ENCODE peak calls at places on chromosomes 11 and 22, in ten cellular contexts. Z is stomach, Y is endothelial cell of umbilical vein, N is retinal pigment epithelial cell, T is bronchial epithelial cell, S is AG10803, L is kidney, U is ascending aorta, Q is fibroblast of lung, I is BJ. M is an unnamed sample.

GRCh38 chr11:131463609-131464008 is 93.2 kb downstream of the NTM start:
- DNase-seq in N (no peak), L (no peak), Z (no peak), U (no peak), Q (no peak), S (no peak), I (no peak), Y (no peak), T (no peak), M (no peak)

GRCh38 chr11:35918716-35919115 is 25.1 kb upstream of the LDLRAD3 start:
- DNase-seq in U (no peak), T (no peak), Y (no peak), Z (no peak), N (no peak), L (no peak), I (no peak), S (no peak), Q (no peak), M (no peak)

GRCh38 chr11:43942651-43943356 is 367 bp downstream of the C11orf96 start:
- DNase-seq in N (no peak), L (no peak), Y (peak; percentile 59), I (no peak), Z (no peak), S (no peak), T (no peak), U (no peak), Q (peak; percentile 41), M (no peak)

GRCh38 chr11:71103266-71103665 is 149.1 kb downstream of the SHANK2 start:
- DNase-seq in U (no peak), Q (no peak), I (no peak), L (no peak), Z (peak; percentile 82), N (no peak), S (no peak), Y (no peak), T (peak; percentile 61), M (peak; percentile 93)

GRCh38 chr11:121235057-121235456 is 57.5 kb upstream of the SC5D start:
- DNase-seq in N (no peak), I (no peak), U (no peak), S (no peak), Y (no peak), L (no peak), Q (no peak), T (no peak), Z (no peak), M (no peak)

GRCh38 chr11:66066751-66067150 is 3.3 kb upstream of the PACS1 start:
- DNase-seq in L (no peak), S (no peak), U (no peak), T (no peak), I (no peak), Q (no peak), Y (no peak), N (no peak), Z (no peak), M (no peak)

GRCh38 chr11:117468888-117469287 is 141.2 kb downstream of the CEP164 start:
- DNase-seq in Y (no peak), L (no peak), Q (no peak), N (no peak), U (no peak), Z (no peak), I (no peak), S (no peak), T (no peak), M (no peak)

GRCh38 chr11:72534859-72535547 is 100.7 kb upstream of the CLPB start:
- DNase-seq in L (no peak), U (no peak), S (peak; percentile 58), I (no peak), Y (no peak), T (no peak), Q (no peak), N (peak; percentile 24), Z (no peak), M (no peak)

GRCh38 chr22:29171721-29172120 is 34.0 kb upstream of the EMID1 start:
- DNase-seq in Q (no peak), I (no peak), N (no peak), T (no peak), Y (no peak), L (peak; percentile 52), Z (no peak), U (no peak), S (no peak), M (no peak)

DNA sequence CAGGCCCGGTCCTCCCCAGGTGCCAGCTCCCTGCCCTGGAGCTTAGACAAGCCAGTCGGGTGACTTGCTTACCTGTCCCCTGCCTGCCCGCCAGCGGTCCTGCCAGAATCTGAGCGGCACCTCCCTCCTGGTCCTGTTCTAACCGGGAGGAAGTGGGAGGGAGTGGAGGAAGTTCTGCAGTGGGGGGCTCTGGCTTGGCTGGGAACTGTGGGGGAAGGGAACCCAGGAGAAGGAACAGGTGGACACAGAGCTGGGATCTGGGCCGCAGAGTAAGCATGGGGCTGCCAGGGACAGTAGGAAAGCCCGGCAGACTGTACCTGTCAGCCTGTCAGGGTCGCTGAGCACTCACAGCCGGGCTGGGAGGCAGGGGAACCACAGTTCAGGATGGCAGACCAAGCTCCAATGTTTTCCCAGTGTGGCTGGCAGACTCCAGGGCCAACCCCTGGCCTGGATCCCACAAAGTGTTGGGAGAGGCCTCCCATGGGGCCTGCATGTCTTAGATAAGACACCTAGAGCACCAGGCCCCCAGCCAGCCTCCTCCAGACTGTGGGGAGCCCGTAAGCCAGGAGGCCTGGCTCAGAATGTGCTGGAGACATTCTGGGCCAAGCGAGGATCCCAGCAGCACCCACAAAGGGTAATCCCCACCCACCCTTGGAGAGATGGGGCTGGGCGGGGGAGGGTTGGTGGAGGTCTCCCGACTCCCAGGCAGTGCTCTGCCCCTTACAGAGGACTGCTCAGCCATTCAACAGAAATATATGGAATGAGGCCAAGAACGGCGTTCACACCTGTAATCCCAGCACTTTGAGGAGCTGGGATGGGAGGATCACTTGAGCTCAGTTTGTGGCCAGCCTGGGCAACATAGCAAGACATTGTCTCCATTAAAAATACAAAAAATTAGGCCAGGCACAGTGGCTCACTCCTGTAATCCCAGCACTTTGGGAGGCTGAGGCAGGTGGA is 2.3 kb downstream of the CYB5R3 start:
- DNase-seq in N (no peak), L (peak; percentile 89), S (peak; percentile 33), Z (peak; percentile 91), Y (peak; percentile 42), T (no peak), I (no peak), Q (no peak), U (no peak), M (peak; percentile 15)
- H3K4me3 ChIP-seq in N (no peak overlapping the region), L (peak overlapping the region; percentile 32), S (peak overlapping the region; percentile 33), Z (peak overlapping the region; percentile 92), Y (no peak overlapping the region), T (peak overlapping the region; percentile 7), I (no peak overlapping the region), Q (no peak overlapping the region), U (peak overlapping the region; percentile 74), M (peak overlapping the region; percentile 36)

DNA sequence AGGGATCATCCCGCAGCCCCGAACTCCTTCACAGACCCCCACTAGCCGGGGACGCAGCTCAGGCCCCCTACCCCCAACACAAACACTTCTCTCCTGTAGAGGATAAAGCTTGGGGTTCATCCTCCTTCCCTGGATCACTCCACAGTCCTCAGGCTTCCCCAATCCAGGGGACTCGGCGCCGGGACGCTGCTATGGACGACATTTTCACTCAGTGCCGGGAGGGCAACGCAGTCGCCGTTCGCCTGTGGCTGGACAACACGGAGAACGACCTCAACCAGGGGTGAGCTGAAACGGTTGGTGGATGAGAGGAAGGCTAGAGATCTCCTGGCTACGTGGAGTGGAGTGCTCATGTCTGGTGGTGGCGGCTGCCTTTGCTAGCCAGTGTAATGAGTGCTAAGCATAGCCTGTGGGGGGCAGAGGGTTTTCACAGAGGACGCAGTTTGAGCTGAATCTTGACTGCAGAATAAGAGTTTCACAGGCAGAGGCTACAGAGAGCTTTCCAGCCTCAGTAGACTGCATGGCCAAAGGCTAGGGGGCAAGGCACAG is 580 bp downstream of the ILK start:
- DNase-seq in Y (peak; percentile 79), L (peak; percentile 82), Z (peak; percentile 45), I (no peak), U (peak; percentile 77), S (peak; percentile 68), Q (peak; percentile 73), T (peak; percentile 32), N (no peak), M (peak; percentile 18)
- TF ChIP-seq CTCF in Y (peak; percentile 23), L (peak; percentile 18), Z (no peak), I (peak; percentile 43), U (no peak), S (peak; percentile 39), Q (peak; percentile 21), T (peak; percentile 1), N (peak; percentile 27), M (peak; percentile 30)

GRCh38 chr22:42270512-42271190 is at the start of gene TCF20:
- DNase-seq in N (no peak), I (no peak), U (peak; percentile 85), S (peak; percentile 60), Z (peak; percentile 82), T (peak; percentile 35), Y (peak; percentile 56), L (peak; percentile 93), Q (peak; percentile 63), M (no peak)

GRCh38 chr22:42270178-42270511 is 308 bp downstream of the TCF20 start:
- DNase-seq in Y (peak; percentile 21), S (no peak), I (no peak), Z (no peak), T (no peak), Q (no peak), U (no peak), L (no peak), N (no peak), M (no peak)

GRCh38 chr22:42271906-42272305 is 1.5 kb upstream of the TCF20 start:
- DNase-seq in N (no peak), I (no peak), Y (no peak), U (no peak), L (no peak), Z (peak; percentile 34), Q (no peak), T (no peak), S (no peak), M (no peak)

GRCh38 chr22:42272431-42273004 is 2.1 kb upstream of the TCF20 start:
- DNase-seq in I (no peak), L (peak; percentile 45), Y (no peak), T (no peak), N (no peak), S (no peak), Q (no peak), Z (no peak), U (no peak), M (no peak)

GRCh38 chr22:42271191-42271813 is 849 bp upstream of the TCF20 start:
- DNase-seq in Z (no peak), I (no peak), Y (no peak), S (no peak), N (no peak), L (no peak), T (no peak), Q (no peak), U (no peak), M (no peak)
- H3K4me3 ChIP-seq in Z (peak overlapping the region; percentile 99), I (peak overlapping the region; percentile 91), Y (no peak overlapping the region), S (no peak overlapping the region), N (peak overlapping the region; percentile 46), L (no peak overlapping the region), T (peak overlapping the region; percentile 90), Q (no peak overlapping the region), U (peak overlapping the region; percentile 99), M (peak overlapping the region; percentile 85)

GRCh38 chr11:6298605-6299004 is 21.7 kb downstream of the CAVIN3 start:
- DNase-seq in S (peak; percentile 32), Z (peak; percentile 82), Q (peak; percentile 25), T (peak; percentile 38), I (no peak), N (no peak), U (no peak), Y (peak; percentile 32), L (no peak), M (no peak)
- TF ChIP-seq CTCF in S (peak; percentile 65), Z (no peak), Q (peak; percentile 28), T (peak; percentile 80), I (peak; percentile 76), N (peak; percentile 62), U (peak; percentile 17), Y (peak; percentile 83), L (peak; percentile 66), M (peak; percentile 83)

M was measured in LNCaP clone FGC.